ENCODE peak calls at places on chromosomes 5 and 9, in seven cellular contexts. One of them, this sample, is unnamed.

GRCh38 chr5:13771011-13771571 is 173.4 kb downstream of the DNAH5 start:
- DNase-seq in ELR: peak
- DNase-seq in fibroblast of the conjunctiva: no peak
- DNase-seq in HT1080: peak
- DNase-seq in M059J: peak
- DNase-seq in EH: peak
- DNase-seq in HL-60: no peak
- DNase-seq in this sample: no peak

GRCh38 chr5:170503970-170504525 is at the start of gene KCNIP1:
- DNase-seq in ELR: no peak
- DNase-seq in fibroblast of the conjunctiva: no peak
- DNase-seq in HT1080: no peak
- DNase-seq in M059J: no peak
- DNase-seq in EH: no peak
- DNase-seq in HL-60: no peak
- DNase-seq in this sample: no peak

GRCh38 chr5:3518057-3518456 is 77.6 kb upstream of the IRX1 start:
- DNase-seq in ELR: no peak
- DNase-seq in fibroblast of the conjunctiva: no peak
- DNase-seq in HT1080: no peak
- DNase-seq in M059J: no peak
- DNase-seq in EH: no peak
- DNase-seq in HL-60: no peak
- DNase-seq in this sample: no peak

GRCh38 chr9:70506159-70506558 is 91.7 kb upstream of the KLF9 start:
- DNase-seq in ELR: peak
- DNase-seq in fibroblast of the conjunctiva: no peak
- DNase-seq in HT1080: no peak
- DNase-seq in M059J: peak
- DNase-seq in EH: peak
- DNase-seq in HL-60: no peak
- DNase-seq in this sample: no peak

GRCh38 chr5:4518924-4519660 is 621.0 kb upstream of the ADAMTS16 start:
- DNase-seq in ELR: no peak
- DNase-seq in fibroblast of the conjunctiva: no peak
- DNase-seq in HT1080: no peak
- DNase-seq in M059J: no peak
- DNase-seq in EH: no peak
- DNase-seq in HL-60: no peak
- DNase-seq in this sample: no peak

GRCh38 chr5:55438931-55439477 is 95.8 kb downstream of the PLPP1 start:
- DNase-seq in ELR: no peak
- DNase-seq in fibroblast of the conjunctiva: peak
- DNase-seq in HT1080: no peak
- DNase-seq in M059J: peak
- DNase-seq in EH: peak
- DNase-seq in HL-60: no peak
- DNase-seq in this sample: no peak

GRCh38 chr9:77440057-77440456 is 208.1 kb downstream of the GNA14 start:
- DNase-seq in ELR: peak
- DNase-seq in fibroblast of the conjunctiva: no peak
- DNase-seq in HT1080: peak
- DNase-seq in M059J: no peak
- DNase-seq in EH: peak
- DNase-seq in HL-60: no peak
- DNase-seq in this sample: no peak

GRCh38 chr5:163889369-163889768 is 383.9 kb downstream of the MAT2B start:
- DNase-seq in ELR: peak
- DNase-seq in fibroblast of the conjunctiva: peak
- DNase-seq in HT1080: no peak
- DNase-seq in M059J: no peak
- DNase-seq in EH: peak
- DNase-seq in HL-60: peak
- DNase-seq in this sample: no peak

GRCh38 chr9:97491216-97491999 is 10.1 kb upstream of the TMOD1 start:
- DNase-seq in ELR: no peak
- DNase-seq in fibroblast of the conjunctiva: no peak
- DNase-seq in HT1080: no peak
- DNase-seq in M059J: no peak
- DNase-seq in EH: peak
- DNase-seq in HL-60: no peak
- DNase-seq in this sample: no peak

GRCh38 chr9:38683336-38683735 is 36.6 kb downstream of the FAM240B start:
- DNase-seq in ELR: no peak
- DNase-seq in fibroblast of the conjunctiva: no peak
- DNase-seq in HT1080: no peak
- DNase-seq in M059J: no peak
- DNase-seq in EH: no peak
- DNase-seq in HL-60: no peak
- DNase-seq in this sample: no peak

GRCh38 chr9:74570879-74571512 is 73.9 kb downstream of the RORB start:
- DNase-seq in ELR: peak
- DNase-seq in fibroblast of the conjunctiva: peak
- DNase-seq in HT1080: peak
- DNase-seq in M059J: peak
- DNase-seq in EH: peak
- DNase-seq in HL-60: peak
- DNase-seq in this sample: no peak

GRCh38 chr5:36300927-36301540 is 668 bp downstream of the RANBP3L start:
- DNase-seq in ELR: peak
- DNase-seq in fibroblast of the conjunctiva: no peak
- DNase-seq in HT1080: peak
- DNase-seq in M059J: peak
- DNase-seq in EH: no peak
- DNase-seq in HL-60: no peak
- DNase-seq in this sample: no peak

GRCh38 chr5:60382761-60383160 is 317.2 kb downstream of the DEPDC1B start:
- DNase-seq in ELR: peak
- DNase-seq in fibroblast of the conjunctiva: peak
- DNase-seq in HT1080: peak
- DNase-seq in M059J: peak
- DNase-seq in EH: peak
- DNase-seq in HL-60: peak
- DNase-seq in this sample: no peak

GRCh38 chr5:159414021-159414420 is 83.7 kb upstream of the IL12B start:
- DNase-seq in ELR: no peak
- DNase-seq in fibroblast of the conjunctiva: no peak
- DNase-seq in HT1080: no peak
- DNase-seq in M059J: no peak
- DNase-seq in EH: no peak
- DNase-seq in HL-60: no peak
- DNase-seq in this sample: no peak

GRCh38 chr5:6742081-6742758 is 29.0 kb downstream of the TENT4A start:
- DNase-seq in ELR: no peak
- DNase-seq in fibroblast of the conjunctiva: no peak
- DNase-seq in HT1080: no peak
- DNase-seq in M059J: no peak
- DNase-seq in EH: no peak
- DNase-seq in HL-60: no peak
- DNase-seq in this sample: peak

GRCh38 chr5:56900858-56901578 is 8.4 kb upstream of the SETD9 start:
- DNase-seq in ELR: peak
- DNase-seq in fibroblast of the conjunctiva: peak
- DNase-seq in HT1080: peak
- DNase-seq in M059J: peak
- DNase-seq in EH: peak
- DNase-seq in HL-60: peak
- DNase-seq in this sample: no peak

GRCh38 chr9:16281707-16282106 is 588.8 kb downstream of the BNC2 start:
- DNase-seq in ELR: no peak
- DNase-seq in fibroblast of the conjunctiva: no peak
- DNase-seq in HT1080: no peak
- DNase-seq in M059J: no peak
- DNase-seq in EH: no peak
- DNase-seq in HL-60: no peak
- DNase-seq in this sample: no peak

GRCh38 chr5:149268928-149269557 is 2.6 kb upstream of the AFAP1L1 start:
- DNase-seq in ELR: peak
- DNase-seq in fibroblast of the conjunctiva: peak
- DNase-seq in HT1080: peak
- DNase-seq in M059J: peak
- DNase-seq in EH: peak
- DNase-seq in HL-60: no peak
- DNase-seq in this sample: no peak

GRCh38 chr5:172658869-172659513 is 17.9 kb downstream of the NEURL1B start:
- DNase-seq in ELR: no peak
- DNase-seq in fibroblast of the conjunctiva: no peak
- DNase-seq in HT1080: no peak
- DNase-seq in M059J: no peak
- DNase-seq in EH: no peak
- DNase-seq in HL-60: no peak
- DNase-seq in this sample: peak

GRCh38 chr5:141973871-141974595 is 5.1 kb downstream of the RNF14 start:
- DNase-seq in ELR: peak
- DNase-seq in fibroblast of the conjunctiva: no peak
- DNase-seq in HT1080: peak
- DNase-seq in M059J: peak
- DNase-seq in EH: peak
- DNase-seq in HL-60: no peak
- DNase-seq in this sample: no peak

GRCh38 chr5:100900142-100900795 is 2.8 kb downstream of the ST8SIA4 start:
- DNase-seq in ELR: peak
- DNase-seq in fibroblast of the conjunctiva: no peak
- DNase-seq in HT1080: no peak
- DNase-seq in M059J: peak
- DNase-seq in EH: no peak
- DNase-seq in HL-60: peak
- DNase-seq in this sample: peak

GRCh38 chr9:12274577-12274976 is 418.6 kb upstream of the TYRP1 start:
- DNase-seq in ELR: no peak
- DNase-seq in fibroblast of the conjunctiva: no peak
- DNase-seq in HT1080: no peak
- DNase-seq in M059J: no peak
- DNase-seq in EH: no peak
- DNase-seq in HL-60: no peak
- DNase-seq in this sample: no peak

GRCh38 chr5:132426525-132427138 is 57.1 kb downstream of the SLC22A5 start:
- DNase-seq in ELR: peak
- DNase-seq in fibroblast of the conjunctiva: peak
- DNase-seq in HT1080: peak
- DNase-seq in M059J: peak
- DNase-seq in EH: peak
- DNase-seq in HL-60: peak
- DNase-seq in this sample: peak

GRCh38 chr9:4177970-4178758 is 121.7 kb downstream of the GLIS3 start:
- DNase-seq in ELR: peak
- DNase-seq in fibroblast of the conjunctiva: no peak
- DNase-seq in HT1080: no peak
- DNase-seq in M059J: no peak
- DNase-seq in EH: no peak
- DNase-seq in HL-60: no peak
- DNase-seq in this sample: no peak

GRCh38 chr5:54760182-54760935 is 225.0 kb downstream of the ESM1 start:
- DNase-seq in ELR: peak
- DNase-seq in fibroblast of the conjunctiva: no peak
- DNase-seq in HT1080: no peak
- DNase-seq in M059J: no peak
- DNase-seq in EH: peak
- DNase-seq in HL-60: peak
- DNase-seq in this sample: no peak

GRCh38 chr9:128684325-128685021 is 4.5 kb upstream of the SET start:
- DNase-seq in ELR: peak
- DNase-seq in fibroblast of the conjunctiva: no peak
- DNase-seq in HT1080: peak
- DNase-seq in M059J: peak
- DNase-seq in EH: peak
- DNase-seq in HL-60: peak
- DNase-seq in this sample: peak

GRCh38 chr9:35686222-35687203 is 3.2 kb downstream of the TPM2 start:
- DNase-seq in ELR: no peak
- DNase-seq in fibroblast of the conjunctiva: peak
- DNase-seq in HT1080: no peak
- DNase-seq in M059J: peak
- DNase-seq in EH: peak
- DNase-seq in HL-60: no peak
- DNase-seq in this sample: no peak

GRCh38 chr9:8783999-8784398 is 984.4 kb upstream of the DMAC1 start:
- DNase-seq in ELR: no peak
- DNase-seq in fibroblast of the conjunctiva: no peak
- DNase-seq in HT1080: no peak
- DNase-seq in M059J: no peak
- DNase-seq in EH: no peak
- DNase-seq in HL-60: no peak
- DNase-seq in this sample: no peak